ENCODE peak calls at places on chromosomes 13 and 19, in six cellular contexts. E is lower lobe of right lung, Q is progenitor cell of endocrine pancreas, A is cardiac muscle cell, V is left lung, Z is endodermal cell. K is an unnamed sample.

GRCh38 chr13:43087960-43088580 is 64.7 kb downstream of the DNAJC15 start:
- DNase-seq in E (no peak), Q (no peak), A (no peak), V (no peak), Z (no peak), K (no peak)

GRCh38 chr19:4366666-4367335 is 23.4 kb downstream of the MPND start:
- DNase-seq in E (no peak), Q (no peak), A (no peak), V (no peak), Z (no peak), K (no peak)

GRCh38 chr19:46159893-46160775 is 12.1 kb downstream of the IGFL2 start:
- DNase-seq in E (no peak), Q (no peak), A (no peak), V (no peak), Z (no peak), K (no peak)

GRCh38 chr19:33508431-33508830 is 13.2 kb downstream of the PEPD start:
- DNase-seq in E (no peak), Q (no peak), A (no peak), V (no peak), Z (no peak), K (no peak)

GRCh38 chr13:73960474-73960873 is 173.7 kb downstream of the KLF12 start:
- DNase-seq in E (no peak), Q (no peak), A (no peak), V (no peak), Z (no peak), K (no peak)

GRCh38 chr13:31587696-31588266 is 151.5 kb upstream of the RXFP2 start:
- DNase-seq in E (no peak), Q (no peak), A (no peak), V (no peak), Z (no peak), K (no peak)

GRCh38 chr19:16603090-16603489 is 24.9 kb downstream of the MED26 start:
- DNase-seq in E (no peak), Q (no peak), A (no peak), V (no peak), Z (no peak), K (no peak)

GRCh38 chr13:110415669-110416068 is 108.6 kb downstream of the COL4A2 start:
- DNase-seq in E (no peak), Q (no peak), A (no peak), V (no peak), Z (peak; percentile 80), K (no peak)

GRCh38 chr19:2221918-2222317 is 14.2 kb downstream of the PLEKHJ1 start:
- DNase-seq in E (no peak), Q (no peak), A (peak; percentile 12), V (no peak), Z (no peak), K (no peak)

GRCh38 chr19:7910321-7911161 is 4.1 kb upstream of the TGFBR3L start:
- DNase-seq in E (peak; percentile 46), Q (no peak), A (no peak), V (no peak), Z (no peak), K (no peak)

GRCh38 chr13:75960538-75960994 is 324.4 kb downstream of the LMO7 start:
- DNase-seq in E (no peak), Q (no peak), A (no peak), V (no peak), Z (no peak), K (no peak)

GRCh38 chr19:4866595-4867424 is 657 bp downstream of the PLIN3 start:
- DNase-seq in E (peak; percentile 84), Q (no peak), A (peak; percentile 57), V (peak; percentile 75), Z (peak; percentile 87), K (peak; percentile 34)

GRCh38 chr13:76654263-76654662 is 231.9 kb downstream of the KCTD12 start:
- DNase-seq in E (no peak), Q (no peak), A (no peak), V (no peak), Z (no peak), K (no peak)

GRCh38 chr19:4472174-4472974 is at the start of gene HDGFL2:
- DNase-seq in E (peak; percentile 57), Q (no peak), A (no peak), V (no peak), Z (no peak), K (no peak)

GRCh38 chr19:55536951-55537740 is at the start of gene SBK2:
- DNase-seq in E (no peak), Q (peak; percentile 68), A (peak; percentile 87), V (no peak), Z (peak; percentile 96), K (peak; percentile 48)

GRCh38 chr13:41398494-41399190 is 58.7 kb upstream of the RGCC start:
- DNase-seq in E (no peak), Q (no peak), A (no peak), V (no peak), Z (no peak), K (no peak)

GRCh38 chr19:10603873-10604459 is 16.9 kb upstream of the AP1M2 start:
- DNase-seq in E (no peak), Q (no peak), A (no peak), V (peak; percentile 38), Z (no peak), K (no peak)

GRCh38 chr19:40603071-40603718 is 2.0 kb downstream of the LTBP4 start:
- DNase-seq in E (no peak), Q (no peak), A (peak; percentile 79), V (no peak), Z (no peak), K (no peak)

GRCh38 chr19:36489139-36489919 is at the start of gene ZNF566:
- DNase-seq in E (peak; percentile 93), Q (peak; percentile 93), A (peak; percentile 97), V (peak; percentile 93), Z (peak; percentile 99), K (peak; percentile 82)
- TF ChIP-seq CTCF in E (no peak), Q (no peak), A (no peak), V (no peak), Z (peak; percentile 23), K (no peak)

GRCh38 chr19:49766007-49766937 is 529 bp upstream of the AP2A1 start:
- DNase-seq in E (peak; percentile 99), Q (peak; percentile 98), A (peak; percentile 99), V (peak; percentile 100), Z (peak; percentile 100), K (peak; percentile 95)
- TF ChIP-seq CTCF in E (no peak), Q (no peak), A (no peak), V (no peak), Z (no peak), K (no peak)

GRCh38 chr13:29448124-29448685 is 147.3 kb downstream of the SLC7A1 start:
- DNase-seq in E (no peak), Q (no peak), A (peak; percentile 22), V (no peak), Z (peak; percentile 50), K (no peak)
- TF ChIP-seq CTCF in E (no peak), Q (no peak), A (no peak), V (no peak), Z (no peak), K (no peak)

GRCh38 chr19:27776020-27776419 is 1436.9 kb downstream of the UQCRFS1 start:
- DNase-seq in E (no peak), Q (no peak), A (no peak), V (no peak), Z (peak; percentile 81), K (no peak)
- TF ChIP-seq CTCF in E (no peak), Q (no peak), A (peak; percentile 42), V (no peak), Z (peak; percentile 57), K (peak; percentile 37)